ENCODE peak calls at places on chromosomes 3 and 15, in five cellular contexts. One of them, this sample, is unnamed.

GRCh38 chr3:32121137-32121536 is 14.7 kb downstream of the GPD1L start:
- DNase-seq in Kasumi-1: no peak
- DNase-seq in ELR: no peak
- DNase-seq in posterior cingulate gyrus: no peak
- DNase-seq in AG10803: no peak
- DNase-seq in this sample: no peak

GRCh38 chr3:134449277-134449676 is 36.5 kb downstream of the ANAPC13 start:
- DNase-seq in posterior cingulate gyrus: peak
- DNase-seq in ELR: peak
- DNase-seq in Kasumi-1: no peak
- DNase-seq in AG10803: no peak
- DNase-seq in this sample: no peak

GRCh38 chr15:58805095-58805494 is 34.0 kb downstream of the MINDY2 start:
- DNase-seq in posterior cingulate gyrus: no peak
- DNase-seq in AG10803: peak
- DNase-seq in Kasumi-1: no peak
- DNase-seq in ELR: no peak
- DNase-seq in this sample: no peak

GRCh38 chr3:46141807-46142206 is 66.3 kb downstream of the CCR1 start:
- DNase-seq in posterior cingulate gyrus: no peak
- DNase-seq in Kasumi-1: no peak
- DNase-seq in ELR: no peak
- DNase-seq in AG10803: no peak
- DNase-seq in this sample: no peak

GRCh38 chr15:38002883-38003477 is 68.5 kb downstream of the TMCO5A start:
- DNase-seq in AG10803: peak
- DNase-seq in ELR: peak
- DNase-seq in posterior cingulate gyrus: peak
- DNase-seq in Kasumi-1: peak
- DNase-seq in this sample: peak

GRCh38 chr3:107309312-107309711 is 67.9 kb upstream of the CCDC54 start:
- DNase-seq in Kasumi-1: no peak
- DNase-seq in posterior cingulate gyrus: no peak
- DNase-seq in ELR: no peak
- DNase-seq in AG10803: no peak
- DNase-seq in this sample: no peak

GRCh38 chr3:58719684-58720083 is 53.1 kb upstream of the FAM3D start:
- DNase-seq in ELR: no peak
- DNase-seq in posterior cingulate gyrus: no peak
- DNase-seq in AG10803: no peak
- DNase-seq in Kasumi-1: no peak
- DNase-seq in this sample: no peak

GRCh38 chr15:26721231-26721630 is 51.6 kb downstream of the GABRB3 start:
- DNase-seq in posterior cingulate gyrus: no peak
- DNase-seq in AG10803: no peak
- DNase-seq in Kasumi-1: no peak
- DNase-seq in ELR: no peak
- DNase-seq in this sample: no peak

GRCh38 chr15:87846746-87847145 is 409.8 kb downstream of the NTRK3 start:
- DNase-seq in ELR: no peak
- DNase-seq in Kasumi-1: no peak
- DNase-seq in AG10803: peak
- DNase-seq in posterior cingulate gyrus: no peak
- DNase-seq in this sample: no peak

GRCh38 chr3:51975857-51976549 is 1.1 kb downstream of the ABHD14A start:
- DNase-seq in ELR: peak
- DNase-seq in Kasumi-1: no peak
- DNase-seq in posterior cingulate gyrus: peak
- DNase-seq in AG10803: peak
- DNase-seq in this sample: no peak

GRCh38 chr3:150078983-150079739 is 108.5 kb upstream of the PFN2 start:
- DNase-seq in AG10803: peak
- DNase-seq in Kasumi-1: no peak
- DNase-seq in posterior cingulate gyrus: no peak
- DNase-seq in ELR: peak
- DNase-seq in this sample: no peak

GRCh38 chr15:56537881-56538280 is 72.9 kb upstream of the MNS1 start:
- DNase-seq in Kasumi-1: peak
- DNase-seq in ELR: no peak
- DNase-seq in AG10803: no peak
- DNase-seq in posterior cingulate gyrus: no peak
- DNase-seq in this sample: no peak

GRCh38 chr3:26247669-26248068 is 374.9 kb upstream of the LRRC3B start:
- DNase-seq in ELR: no peak
- DNase-seq in Kasumi-1: no peak
- DNase-seq in posterior cingulate gyrus: no peak
- DNase-seq in AG10803: no peak
- DNase-seq in this sample: no peak

GRCh38 chr3:185722920-185723319 is 101.9 kb downstream of the IGF2BP2 start:
- DNase-seq in Kasumi-1: no peak
- DNase-seq in AG10803: no peak
- DNase-seq in posterior cingulate gyrus: no peak
- DNase-seq in ELR: no peak
- DNase-seq in this sample: no peak

GRCh38 chr15:90482124-90483011 is 47.4 kb upstream of the CRTC3 start:
- DNase-seq in ELR: peak
- DNase-seq in posterior cingulate gyrus: peak
- DNase-seq in Kasumi-1: peak
- DNase-seq in AG10803: peak
- DNase-seq in this sample: peak

GRCh38 chr3:51998774-51999173 is 3.1 kb upstream of the RPL29 start:
- DNase-seq in AG10803: no peak
- DNase-seq in posterior cingulate gyrus: no peak
- DNase-seq in Kasumi-1: no peak
- DNase-seq in ELR: no peak
- DNase-seq in this sample: no peak

GRCh38 chr3:126329927-126330725 is 27.1 kb downstream of the KLF15 start:
- DNase-seq in ELR: no peak
- DNase-seq in posterior cingulate gyrus: no peak
- DNase-seq in Kasumi-1: no peak
- DNase-seq in AG10803: no peak
- DNase-seq in this sample: no peak

GRCh38 chr3:140420621-140421357 is 257.1 kb upstream of the TRIM42 start:
- DNase-seq in ELR: no peak
- DNase-seq in AG10803: peak
- DNase-seq in posterior cingulate gyrus: no peak
- DNase-seq in Kasumi-1: no peak
- DNase-seq in this sample: no peak

GRCh38 chr15:100897873-100898490 is 18.4 kb downstream of the ALDH1A3 start:
- DNase-seq in posterior cingulate gyrus: no peak
- DNase-seq in Kasumi-1: no peak
- DNase-seq in AG10803: no peak
- DNase-seq in ELR: no peak
- DNase-seq in this sample: no peak

This sample was measured in GDM1.